ENCODE peak calls at places on chromosomes 5 and 9, in four cellular contexts. L, C, J and G are unnamed samples.

GRCh38 chr9:109166771-109167601 is at the start of gene FRRS1L:
- DNase-seq in L (no peak), C (peak), J (no peak), G (no peak)

GRCh38 chr5:179802207-179802883 is 4.3 kb downstream of the MGAT4B start:
- DNase-seq in L (no peak), C (no peak), J (no peak), G (peak)

GRCh38 chr9:108809269-108809668 is 46.5 kb downstream of the ACTL7B start:
- DNase-seq in L (no peak), C (no peak), J (no peak), G (no peak)

GRCh38 chr9:129876815-129877214 is 41.6 kb downstream of the USP20 start:
- DNase-seq in L (no peak), C (no peak), J (no peak), G (no peak)

GRCh38 chr9:137029058-137029922 is 1.3 kb upstream of the ABCA2 start:
- DNase-seq in L (no peak), C (peak), J (peak), G (peak)

GRCh38 chr5:99243111-99243510 is 314.3 kb upstream of the CHD1 start:
- DNase-seq in L (no peak), C (no peak), J (no peak), G (no peak)

GRCh38 chr5:139132515-139132914 is 65.7 kb downstream of the SIL1 start:
- DNase-seq in L (no peak), C (no peak), J (no peak), G (peak)

GRCh38 chr5:91206734-91207133 is 176.4 kb downstream of the ARRDC3 start:
- DNase-seq in L (no peak), C (no peak), J (no peak), G (no peak)

GRCh38 chr5:132813599-132814440 is 718 bp downstream of the SOWAHA start:
- DNase-seq in L (no peak), C (peak), J (no peak), G (peak)

GRCh38 chr5:90055831-90056328 is 353.7 kb downstream of the CETN3 start:
- DNase-seq in L (no peak), C (peak), J (no peak), G (no peak)

GRCh38 chr5:150484964-150485769 is 22.8 kb upstream of the NDST1 start:
- DNase-seq in L (no peak), C (peak), J (no peak), G (no peak)
- TF ChIP-seq POLR2AphosphoS5 in L (no peak), C (no peak), J (no peak), G (no peak)

GRCh38 chr5:31273631-31274378 is 80.3 kb downstream of the CDH6 start:
- DNase-seq in L (no peak), C (no peak), J (no peak), G (no peak)
- H3K27ac ChIP-seq in L (peak), C (peak), J (no peak), G (no peak)

GRCh38 chr5:151741678-151742423 is 16.6 kb downstream of the ATOX1 start:
- DNase-seq in L (no peak), C (no peak), J (no peak), G (no peak)

GRCh38 chr5:151743535-151743934 is 14.9 kb downstream of the ATOX1 start:
- DNase-seq in L (no peak), C (no peak), J (no peak), G (no peak)

GRCh38 chr5:151740958-151741373 is 17.5 kb downstream of the ATOX1 start:
- DNase-seq in L (no peak), C (no peak), J (no peak), G (no peak)

GRCh38 chr5:151742870-151743294 is 15.5 kb downstream of the ATOX1 start:
- DNase-seq in L (no peak), C (peak), J (peak), G (peak)

DNA sequence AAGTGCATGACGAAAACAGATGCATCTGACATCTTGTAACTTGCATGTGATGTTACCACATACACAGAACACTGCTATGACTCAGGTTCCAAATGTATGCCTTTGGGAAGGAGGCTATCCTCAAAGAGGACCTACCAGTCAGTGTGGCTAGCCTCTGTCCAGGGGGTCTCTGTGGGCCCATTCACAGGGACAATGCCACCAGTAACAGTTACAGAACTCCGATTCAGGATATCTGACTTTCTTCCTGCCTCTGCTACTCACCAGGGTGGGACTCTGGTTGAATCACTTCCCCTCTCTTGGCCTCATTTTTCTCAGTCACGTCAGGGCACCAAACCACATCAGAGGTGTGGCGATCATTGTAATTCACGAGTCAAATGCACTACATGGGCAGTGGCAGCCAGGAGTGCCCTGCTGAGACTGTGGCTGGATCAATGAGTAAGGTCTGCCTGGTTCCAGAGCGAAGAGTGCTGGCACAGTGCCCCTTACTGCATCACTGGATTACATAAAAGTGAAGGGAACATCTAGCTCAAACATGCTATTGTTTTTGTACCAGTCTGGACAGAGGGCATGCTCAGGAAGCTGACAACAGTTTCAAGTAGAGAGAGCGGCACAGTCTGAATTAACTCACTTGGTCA is 13.2 kb downstream of the ATOX1 start:
- DNase-seq in L (peak), C (no peak), J (no peak), G (peak)
- TF ChIP-seq POLR2AphosphoS5 in L (no peak), C (no peak), J (no peak), G (peak)

DNA sequence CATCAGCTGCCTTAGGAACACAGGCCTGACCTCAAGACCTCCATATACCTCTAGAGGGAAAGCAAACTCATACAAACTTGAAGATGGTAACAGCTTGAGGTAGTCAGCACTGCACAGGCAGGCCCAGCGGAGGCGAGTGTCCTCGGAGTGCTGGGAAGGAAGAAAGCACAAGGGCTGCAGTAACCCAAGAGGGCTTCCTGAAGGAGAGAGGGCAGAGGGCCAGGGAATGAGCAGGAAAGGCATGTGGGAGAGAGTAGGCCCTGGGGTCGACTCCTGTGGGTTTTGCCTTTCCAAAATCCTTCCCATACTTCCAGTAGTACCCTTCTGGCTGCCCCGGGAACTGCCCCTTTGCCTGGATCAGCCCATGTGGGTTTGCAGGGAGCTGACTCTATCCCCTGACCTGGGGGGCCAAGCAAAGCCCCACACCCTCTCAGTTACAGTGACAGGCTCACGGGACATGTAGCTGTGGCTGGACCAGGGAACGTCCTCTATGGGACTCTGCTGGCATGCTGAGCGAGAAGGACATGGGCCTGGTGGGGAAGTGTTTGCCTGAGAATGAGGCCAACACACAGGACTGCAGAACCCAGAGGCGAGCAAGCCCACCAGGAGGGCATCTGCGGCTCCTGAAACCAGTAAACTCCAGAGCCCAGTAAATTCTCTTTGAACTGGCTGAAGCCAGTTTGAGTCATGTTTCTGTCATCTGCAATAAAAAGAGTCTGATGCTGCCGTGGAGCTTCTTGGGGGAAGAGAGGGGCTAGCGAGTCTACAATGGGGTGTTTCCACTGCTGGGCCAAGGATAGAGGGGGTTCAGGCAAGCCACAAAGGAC is 64.1 kb downstream of the COL23A1 start:
- DNase-seq in L (no peak), C (no peak), J (no peak), G (peak)
- H3K27ac ChIP-seq in L (no peak), C (no peak), J (no peak), G (no peak)

GRCh38 chr9:75891277-75892167 is 1.0 kb downstream of the PCSK5 start:
- DNase-seq in L (no peak), C (peak), J (peak), G (peak)

GRCh38 chr9:75892168-75892901 is 1.9 kb downstream of the PCSK5 start:
- DNase-seq in L (no peak), C (peak), J (no peak), G (peak)

GRCh38 chr9:75889577-75889976 is 896 bp upstream of the PCSK5 start:
- DNase-seq in L (no peak), C (peak), J (no peak), G (no peak)

GRCh38 chr9:75890541-75891276 is at the start of gene PCSK5:
- DNase-seq in L (peak), C (peak), J (peak), G (peak)

GRCh38 chr9:75889977-75890540 is 414 bp upstream of the PCSK5 start:
- DNase-seq in L (peak), C (peak), J (no peak), G (peak)
- TF ChIP-seq POLR2AphosphoS5 in L (no peak), C (no peak), J (no peak), G (no peak)